ENCODE peak calls at places on chromosomes 5 and 9, in ten cellular contexts. M is endothelial cell of umbilical vein, A is IMR-90, R is heart left ventricle, L is esophagus squamous epithelium, Q is uterus, O is A549, B is ovary, J is vagina, D is body of pancreas. Z is an unnamed sample.

GRCh38 chr5:154421868-154422267 is 23.9 kb upstream of the SAP30L start:
- DNase-seq in M (peak), A (peak), R (no peak), L (no peak), Q (no peak), O (peak), B (no peak), J (no peak), D (no peak), Z (no peak)

GRCh38 chr5:170747851-170748250 is 35.7 kb upstream of the GABRP start:
- DNase-seq in M (peak), A (no peak), R (no peak), L (no peak), Q (no peak), O (peak), B (no peak), J (peak), D (no peak), Z (no peak)

GRCh38 chr9:4491621-4491975 is 1.3 kb downstream of the SLC1A1 start:
- DNase-seq in M (no peak), A (no peak), R (no peak), L (no peak), Q (no peak), O (no peak), B (no peak), J (no peak), D (no peak), Z (no peak)

GRCh38 chr5:23318960-23319359 is 188.4 kb upstream of the PRDM9 start:
- DNase-seq in M (no peak), A (no peak), R (no peak), L (no peak), Q (no peak), O (no peak), B (no peak), J (no peak), D (no peak), Z (no peak)

GRCh38 chr9:35705836-35706430 is 16.2 kb upstream of the TPM2 start:
- DNase-seq in M (no peak), A (no peak), R (no peak), L (no peak), Q (no peak), O (no peak), B (no peak), J (no peak), D (no peak), Z (no peak)

GRCh38 chr9:116282598-116282997 is 129.0 kb downstream of the PAPPA start:
- DNase-seq in M (no peak), A (no peak), R (no peak), L (no peak), Q (no peak), O (no peak), B (no peak), J (no peak), D (no peak), Z (no peak)

GRCh38 chr9:118088075-118088474 is 383.9 kb downstream of the TLR4 start:
- DNase-seq in M (no peak), A (no peak), R (no peak), L (no peak), Q (no peak), O (no peak), B (no peak), J (no peak), D (no peak), Z (no peak)

GRCh38 chr9:136396219-136396515 is 3.8 kb downstream of the SNAPC4 start:
- DNase-seq in M (no peak), A (no peak), R (no peak), L (no peak), Q (no peak), O (no peak), B (no peak), J (no peak), D (no peak), Z (no peak)

GRCh38 chr5:141681695-141682641 is at the start of gene ARAP3:
- DNase-seq in M (peak), A (peak), R (peak), L (no peak), Q (peak), O (peak), B (peak), J (no peak), D (peak), Z (peak)

GRCh38 chr5:108461628-108462367 is 79.9 kb upstream of the FBXL17 start:
- DNase-seq in M (no peak), A (peak), R (no peak), L (no peak), Q (no peak), O (no peak), B (no peak), J (no peak), D (no peak), Z (no peak)

GRCh38 chr9:137679695-137680305 is 61.0 kb downstream of the EHMT1 start:
- DNase-seq in M (peak), A (no peak), R (no peak), L (no peak), Q (no peak), O (no peak), B (no peak), J (no peak), D (no peak), Z (no peak)

GRCh38 chr5:113061851-113062631 is 85.4 kb downstream of the DCP2 start:
- DNase-seq in M (no peak), A (peak), R (no peak), L (no peak), Q (no peak), O (no peak), B (no peak), J (no peak), D (no peak), Z (no peak)

GRCh38 chr5:123558762-123559433 is 46.9 kb downstream of the CSNK1G3 start:
- DNase-seq in M (no peak), A (no peak), R (no peak), L (no peak), Q (no peak), O (no peak), B (no peak), J (no peak), D (no peak), Z (no peak)

GRCh38 chr5:86665984-86666760 is 48.4 kb downstream of the COX7C start:
- DNase-seq in M (no peak), A (no peak), R (no peak), L (no peak), Q (no peak), O (no peak), B (no peak), J (no peak), D (peak), Z (no peak)

GRCh38 chr9:76560481-76560891 is 101.5 kb downstream of the GCNT1 start:
- DNase-seq in M (no peak), A (peak), R (no peak), L (no peak), Q (no peak), O (no peak), B (no peak), J (no peak), D (peak), Z (no peak)

GRCh38 chr9:111068816-111069215 is 30.5 kb upstream of the LPAR1 start:
- DNase-seq in M (no peak), A (no peak), R (no peak), L (no peak), Q (no peak), O (no peak), B (no peak), J (no peak), D (no peak), Z (no peak)

GRCh38 chr9:27671591-27671990 is 98.3 kb upstream of the C9orf72 start:
- DNase-seq in M (no peak), A (peak), R (no peak), L (no peak), Q (no peak), O (no peak), B (no peak), J (no peak), D (no peak), Z (no peak)

GRCh38 chr9:104694218-104694617 is at the start of gene OR13D1:
- DNase-seq in M (no peak), A (no peak), R (no peak), L (no peak), Q (no peak), O (no peak), B (no peak), J (no peak), D (no peak), Z (no peak)

GRCh38 chr9:336039-336438 is 121.4 kb downstream of the DOCK8 start:
- DNase-seq in M (no peak), A (no peak), R (no peak), L (no peak), Q (no peak), O (peak), B (no peak), J (no peak), D (no peak), Z (no peak)
- TF ChIP-seq CTCF in M (no peak), A (no peak), R (no peak), L (no peak), Q (no peak), O (no peak), B (no peak), J (no peak), D (no peak), Z (no peak)

GRCh38 chr5:157817928-157818327 is 41.0 kb downstream of the CLINT1 start:
- DNase-seq in M (no peak), A (no peak), R (no peak), L (no peak), Q (no peak), O (no peak), B (no peak), J (no peak), D (no peak), Z (no peak)
- H3K4me3 ChIP-seq in M (no peak), A (no peak), R (no peak), L (no peak), Q (no peak), O (no peak), B (no peak), J (no peak), D (no peak), Z (no peak)

DNA sequence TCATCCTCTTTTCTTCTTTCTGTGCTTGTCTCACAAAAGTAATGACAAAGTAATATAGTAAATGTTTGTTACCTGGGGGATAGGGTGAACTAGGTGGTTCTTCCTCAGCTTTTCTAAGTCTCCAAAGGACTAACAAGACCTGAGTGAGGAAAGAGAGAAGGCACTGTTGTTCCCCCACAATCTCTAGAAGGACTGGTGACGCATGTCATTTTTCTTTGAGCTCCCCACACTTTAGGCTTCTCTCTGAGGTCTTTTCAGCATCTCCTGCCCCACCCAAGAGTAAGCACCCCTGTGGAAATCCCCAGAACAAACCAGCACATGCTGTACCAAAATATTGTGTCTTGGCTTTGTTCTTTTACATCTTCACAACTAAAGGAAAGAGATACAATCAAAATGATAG is 2.4 kb upstream of the IL7R start:
- DNase-seq in M (no peak), A (no peak), R (no peak), L (no peak), Q (no peak), O (no peak), B (no peak), J (no peak), D (no peak), Z (no peak)
- TF ChIP-seq POLR2A in M (no peak), A (no peak), R (no peak), L (no peak), Q (no peak), O (no peak), B (no peak), J (no peak), D (no peak), Z (no peak)

GRCh38 chr9:72808446-72808768 is 144.4 kb downstream of the ALDH1A1 start:
- DNase-seq in M (no peak), A (no peak), R (no peak), L (no peak), Q (no peak), O (no peak), B (no peak), J (no peak), D (no peak), Z (no peak)
- TF ChIP-seq CTCF in M (no peak), A (no peak), R (no peak), L (no peak), Q (no peak), O (peak), B (no peak), J (no peak), D (no peak), Z (no peak)

DNA sequence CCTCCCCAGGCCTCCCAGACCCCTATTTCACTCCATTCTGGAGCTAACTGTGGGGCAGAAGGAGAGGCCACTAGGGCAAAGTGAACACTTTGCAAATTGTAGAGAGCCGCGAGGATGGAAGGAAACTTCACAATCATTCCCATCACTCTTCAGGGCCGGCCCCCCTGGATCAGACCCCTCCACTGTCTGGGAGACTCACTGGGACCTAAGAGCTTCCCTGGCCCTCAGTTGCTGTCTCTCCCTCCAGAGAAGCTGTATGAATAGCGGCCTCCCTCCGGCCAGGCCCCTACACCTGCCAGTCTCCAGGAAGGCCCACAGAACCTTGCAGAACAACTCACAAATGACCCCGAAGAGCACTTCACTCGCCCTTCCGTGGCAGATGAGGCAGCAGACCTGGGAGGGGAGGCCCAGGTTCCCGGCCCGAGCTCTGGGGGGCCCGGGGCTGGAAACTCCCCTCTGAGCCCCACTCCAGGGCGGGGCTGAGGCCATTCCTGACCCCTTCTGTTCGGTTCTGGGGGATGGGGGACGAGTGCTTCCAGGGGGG is 141.9 kb upstream of the IER5L start:
- DNase-seq in M (no peak), A (no peak), R (no peak), L (no peak), Q (peak), O (no peak), B (peak), J (peak), D (no peak), Z (no peak)
- H3K4me3 ChIP-seq in M (no peak), A (no peak), R (peak), L (peak), Q (peak), O (no peak), B (peak), J (peak), D (no peak), Z (no peak)

DNA sequence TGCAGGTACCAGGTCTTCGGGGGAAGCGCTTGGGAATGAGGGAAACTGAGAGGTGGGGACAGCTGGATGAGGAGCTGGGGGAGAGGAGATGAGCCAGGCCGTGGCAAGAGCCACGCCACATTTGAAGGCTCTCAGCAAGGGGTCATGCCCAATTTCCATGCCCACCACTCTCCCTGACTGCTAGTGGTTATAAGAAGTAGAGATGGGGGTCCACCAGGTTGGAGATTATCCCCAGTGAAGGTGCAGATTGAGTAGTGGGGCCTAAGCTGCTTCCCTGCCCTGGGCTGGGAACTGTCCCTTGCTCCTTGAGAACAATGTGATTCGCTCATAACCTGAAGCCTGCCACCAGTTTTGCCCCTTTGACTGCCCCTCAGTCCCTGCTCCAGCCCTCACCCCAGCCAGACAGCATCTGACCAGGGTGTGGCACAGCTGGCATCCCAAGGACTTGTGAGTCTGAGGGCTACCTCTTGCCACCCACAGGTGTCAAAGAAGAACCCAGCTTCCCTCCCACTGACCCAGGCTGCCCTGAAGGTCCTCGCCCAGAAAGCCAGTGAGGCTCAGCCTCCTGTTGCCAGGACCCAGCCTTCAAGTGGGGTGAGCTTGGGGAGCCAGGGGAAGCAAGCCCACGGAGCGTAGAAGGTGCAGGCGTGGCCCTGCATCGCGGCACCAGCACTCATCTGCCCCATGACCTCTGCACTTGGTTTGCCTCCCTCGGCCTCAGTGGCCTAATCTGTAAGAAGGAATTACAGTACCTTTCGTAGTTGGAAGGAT is 21.5 kb downstream of the CD74 start:
- DNase-seq in M (no peak), A (no peak), R (no peak), L (no peak), Q (no peak), O (no peak), B (no peak), J (no peak), D (no peak), Z (no peak)
- TF ChIP-seq POLR2A in M (no peak), A (no peak), R (no peak), L (no peak), Q (no peak), O (no peak), B (no peak), J (no peak), D (no peak), Z (no peak)

GRCh38 chr5:60685028-60685427 is 14.9 kb downstream of the DEPDC1B start:
- DNase-seq in M (no peak), A (no peak), R (no peak), L (no peak), Q (no peak), O (no peak), B (no peak), J (no peak), D (no peak), Z (no peak)

GRCh38 chr5:60687927-60688720 is 11.8 kb downstream of the DEPDC1B start:
- DNase-seq in M (peak), A (peak), R (no peak), L (no peak), Q (no peak), O (peak), B (no peak), J (no peak), D (no peak), Z (no peak)

GRCh38 chr5:60685700-60686099 is 14.3 kb downstream of the DEPDC1B start:
- DNase-seq in M (no peak), A (no peak), R (no peak), L (no peak), Q (no peak), O (no peak), B (no peak), J (no peak), D (no peak), Z (no peak)

GRCh38 chr5:60686164-60686563 is 13.8 kb downstream of the DEPDC1B start:
- DNase-seq in M (no peak), A (no peak), R (no peak), L (no peak), Q (no peak), O (no peak), B (no peak), J (no peak), D (no peak), Z (no peak)

DNA sequence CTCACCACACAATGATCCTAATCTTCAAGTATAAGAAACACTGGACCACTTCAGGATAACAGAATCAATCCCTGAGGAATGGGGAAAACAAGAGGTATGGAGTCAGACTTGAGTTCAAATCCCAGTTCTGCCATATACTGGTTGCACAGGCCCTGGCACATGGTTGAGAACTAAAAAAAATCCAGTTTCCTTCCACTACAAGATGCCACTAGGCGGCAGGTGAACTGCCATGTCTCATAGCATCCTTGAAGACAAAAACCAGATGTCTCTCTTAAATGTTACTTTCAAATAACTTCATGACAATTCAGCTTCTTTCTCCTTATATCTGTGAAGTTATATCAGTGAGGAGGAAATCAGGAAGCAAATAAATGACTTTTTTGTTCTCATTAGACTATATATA is 11.0 kb downstream of the DEPDC1B start:
- DNase-seq in M (no peak), A (no peak), R (no peak), L (no peak), Q (no peak), O (no peak), B (no peak), J (no peak), D (no peak), Z (no peak)
- TF ChIP-seq CTCF in M (no peak), A (no peak), R (no peak), L (no peak), Q (no peak), O (no peak), B (no peak), J (no peak), D (no peak), Z (no peak)